ENCODE peak calls at places on chromosomes 7 and 10, in nine cellular contexts. One of them, this sample, is unnamed.

GRCh38 chr10:22992075-22992474 is 64.2 kb downstream of the ARMC3 start:
- DNase-seq in GM12892: no peak
- DNase-seq in gastrocnemius medialis: no peak
- DNase-seq in esophagus squamous epithelium: no peak
- DNase-seq in adrenal gland: no peak
- DNase-seq in heart left ventricle: no peak
- DNase-seq in HepG2: no peak
- DNase-seq in GM12878: no peak
- DNase-seq in erythroblast: no peak
- DNase-seq in this sample: no peak

GRCh38 chr10:67072654-67073053 is 146.8 kb downstream of the LRRTM3 start:
- DNase-seq in GM12892: no peak
- DNase-seq in HepG2: no peak
- DNase-seq in GM12878: no peak
- DNase-seq in erythroblast: no peak
- DNase-seq in esophagus squamous epithelium: no peak
- DNase-seq in heart left ventricle: no peak
- DNase-seq in gastrocnemius medialis: no peak
- DNase-seq in adrenal gland: no peak
- DNase-seq in this sample: no peak

GRCh38 chr10:121598261-121599249 is at the start of gene FGFR2:
- DNase-seq in GM12878: no peak
- DNase-seq in esophagus squamous epithelium: no peak
- DNase-seq in adrenal gland: peak; percentile 88
- DNase-seq in erythroblast: peak; percentile 56
- DNase-seq in heart left ventricle: peak; percentile 76
- DNase-seq in GM12892: peak; percentile 40
- DNase-seq in HepG2: peak; percentile 46
- DNase-seq in gastrocnemius medialis: peak; percentile 24
- DNase-seq in this sample: peak; percentile 69

GRCh38 chr7:100493476-100494264 is 9.9 kb downstream of the NYAP1 start:
- DNase-seq in GM12878: no peak
- DNase-seq in HepG2: peak; percentile 33
- DNase-seq in adrenal gland: no peak
- DNase-seq in erythroblast: peak; percentile 81
- DNase-seq in gastrocnemius medialis: no peak
- DNase-seq in GM12892: peak; percentile 67
- DNase-seq in esophagus squamous epithelium: no peak
- DNase-seq in heart left ventricle: peak; percentile 23
- DNase-seq in this sample: no peak

GRCh38 chr10:22612316-22612715 is 102.1 kb downstream of the PIP4K2A start:
- DNase-seq in esophagus squamous epithelium: no peak
- DNase-seq in HepG2: no peak
- DNase-seq in GM12878: no peak
- DNase-seq in adrenal gland: no peak
- DNase-seq in heart left ventricle: no peak
- DNase-seq in GM12892: no peak
- DNase-seq in gastrocnemius medialis: no peak
- DNase-seq in erythroblast: no peak
- DNase-seq in this sample: no peak

GRCh38 chr7:155373359-155374273 is 75.9 kb downstream of the INSIG1 start:
- DNase-seq in adrenal gland: no peak
- DNase-seq in GM12878: no peak
- DNase-seq in heart left ventricle: no peak
- DNase-seq in esophagus squamous epithelium: no peak
- DNase-seq in gastrocnemius medialis: no peak
- DNase-seq in HepG2: no peak
- DNase-seq in GM12892: no peak
- DNase-seq in erythroblast: no peak
- DNase-seq in this sample: no peak

GRCh38 chr7:141700848-141701371 is 1.1 kb downstream of the DENND11 start:
- DNase-seq in GM12878: no peak
- DNase-seq in erythroblast: no peak
- DNase-seq in HepG2: no peak
- DNase-seq in adrenal gland: no peak
- DNase-seq in esophagus squamous epithelium: no peak
- DNase-seq in heart left ventricle: no peak
- DNase-seq in GM12892: peak; percentile 12
- DNase-seq in gastrocnemius medialis: no peak
- DNase-seq in this sample: no peak

GRCh38 chr10:52313350-52314006 is 603 bp upstream of the DKK1 start:
- DNase-seq in esophagus squamous epithelium: no peak
- DNase-seq in heart left ventricle: no peak
- DNase-seq in gastrocnemius medialis: no peak
- DNase-seq in GM12878: no peak
- DNase-seq in erythroblast: no peak
- DNase-seq in GM12892: no peak
- DNase-seq in HepG2: peak; percentile 52
- DNase-seq in adrenal gland: peak; percentile 1
- DNase-seq in this sample: no peak

GRCh38 chr10:116270691-116271592 is 2.1 kb downstream of the GFRA1 start:
- DNase-seq in erythroblast: no peak
- DNase-seq in esophagus squamous epithelium: no peak
- DNase-seq in GM12878: no peak
- DNase-seq in heart left ventricle: no peak
- DNase-seq in GM12892: peak; percentile 17
- DNase-seq in gastrocnemius medialis: peak; percentile 60
- DNase-seq in HepG2: no peak
- DNase-seq in adrenal gland: no peak
- DNase-seq in this sample: no peak

GRCh38 chr7:96061844-96062243 is 260.1 kb downstream of the SLC25A13 start:
- DNase-seq in erythroblast: no peak
- DNase-seq in gastrocnemius medialis: no peak
- DNase-seq in GM12892: no peak
- DNase-seq in HepG2: no peak
- DNase-seq in GM12878: no peak
- DNase-seq in adrenal gland: peak; percentile 57
- DNase-seq in heart left ventricle: no peak
- DNase-seq in esophagus squamous epithelium: no peak
- DNase-seq in this sample: no peak

GRCh38 chr7:78066599-78066998 is 268.0 kb downstream of the PHTF2 start:
- DNase-seq in erythroblast: no peak
- DNase-seq in esophagus squamous epithelium: no peak
- DNase-seq in heart left ventricle: no peak
- DNase-seq in GM12878: no peak
- DNase-seq in HepG2: no peak
- DNase-seq in adrenal gland: no peak
- DNase-seq in gastrocnemius medialis: no peak
- DNase-seq in GM12892: no peak
- DNase-seq in this sample: no peak

DNA sequence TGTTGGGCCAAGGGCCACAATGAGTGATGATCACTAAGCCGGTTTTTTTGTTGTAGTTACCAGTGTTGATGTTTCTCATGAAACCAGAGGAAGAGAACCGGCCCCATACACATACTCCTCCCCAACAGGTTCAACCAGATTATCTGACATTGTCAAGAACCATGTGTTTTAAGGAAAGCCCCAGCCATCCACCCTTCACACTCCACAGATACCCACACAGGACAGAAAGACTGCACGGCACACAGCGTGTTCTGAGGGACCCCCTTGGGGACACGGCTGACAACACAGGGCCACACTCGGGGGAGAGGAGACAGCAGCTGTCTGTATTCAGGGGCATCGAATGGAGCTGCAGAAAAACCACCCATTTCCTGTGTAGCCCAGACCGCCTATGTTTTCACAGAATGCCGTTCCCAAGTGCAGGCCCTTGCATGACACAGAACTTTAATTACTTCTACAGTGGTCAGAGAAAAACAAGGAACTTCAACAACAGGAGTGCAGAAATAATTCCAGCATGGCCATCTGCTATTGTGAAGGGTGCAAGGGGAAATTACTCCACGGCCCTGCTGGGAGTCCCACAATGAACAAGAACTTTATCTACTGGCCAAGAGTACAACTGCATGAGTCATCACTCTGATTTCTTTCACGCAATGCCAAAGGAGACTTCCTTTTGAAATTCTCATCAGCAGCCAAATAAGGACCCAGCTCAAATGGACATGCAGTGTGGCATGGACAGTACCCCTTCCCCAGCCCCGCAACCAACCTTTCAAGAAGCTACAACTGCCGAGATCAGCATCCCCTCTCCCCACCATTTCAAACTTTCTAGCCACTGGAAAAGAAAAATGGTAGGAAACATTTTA is 2.3 kb downstream of the KLF6 start:
- DNase-seq in HepG2: peak; percentile 82
- DNase-seq in adrenal gland: peak; percentile 78
- DNase-seq in GM12892: no peak
- DNase-seq in esophagus squamous epithelium: peak; percentile 19
- DNase-seq in GM12878: no peak
- DNase-seq in gastrocnemius medialis: peak; percentile 86
- DNase-seq in erythroblast: peak; percentile 89
- DNase-seq in heart left ventricle: peak; percentile 78
- DNase-seq in this sample: no peak
- TF ChIP-seq POLR2A in HepG2: no peak
- TF ChIP-seq POLR2A in adrenal gland: peak; percentile 45
- TF ChIP-seq POLR2A in GM12892: peak; percentile 7
- TF ChIP-seq POLR2A in esophagus squamous epithelium: peak; percentile 40
- TF ChIP-seq POLR2A in GM12878: peak; percentile 70
- TF ChIP-seq POLR2A in gastrocnemius medialis: peak; percentile 80
- TF ChIP-seq POLR2A in erythroblast: peak; percentile 82
- TF ChIP-seq POLR2A in heart left ventricle: no peak
- TF ChIP-seq POLR2A in this sample: peak; percentile 28

DNA sequence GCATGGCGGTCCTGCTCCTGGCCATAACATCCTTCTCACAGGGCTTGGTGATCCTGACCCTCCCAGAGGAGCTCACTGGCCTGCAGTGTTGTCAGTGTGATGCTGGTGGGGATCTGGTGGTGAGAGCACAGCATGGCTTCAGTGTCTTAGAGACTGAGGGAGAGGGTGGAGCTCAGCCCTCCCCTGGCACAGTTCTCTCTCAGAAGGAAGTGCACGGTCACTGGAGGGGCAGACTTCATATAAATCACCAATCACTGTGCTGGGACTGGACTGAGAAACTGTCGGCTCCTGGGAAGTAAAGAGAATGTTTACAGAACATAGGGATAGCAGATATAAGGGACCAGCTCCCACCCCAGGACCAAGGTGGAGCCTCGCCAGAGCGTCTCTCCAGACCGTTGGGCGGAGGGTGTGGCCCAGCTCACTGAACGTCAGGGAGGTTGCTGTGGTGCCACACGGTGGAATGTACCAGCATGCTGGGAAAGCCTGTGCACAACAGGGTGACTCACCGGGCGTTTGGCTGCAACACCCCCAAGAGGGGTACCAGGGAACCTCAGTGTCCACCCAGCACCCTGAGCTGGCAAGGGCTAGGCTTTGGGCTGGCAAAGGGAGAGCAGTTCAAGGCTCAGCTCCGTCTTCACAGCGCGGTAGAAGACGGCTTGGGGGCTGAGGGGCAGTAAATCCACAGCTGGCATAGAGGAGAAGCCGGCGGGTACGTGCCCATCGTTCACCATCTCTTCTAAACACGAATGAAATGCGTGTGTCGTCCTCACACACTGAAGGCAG is 8.8 kb upstream of the GET4 start:
- DNase-seq in esophagus squamous epithelium: no peak
- DNase-seq in HepG2: no peak
- DNase-seq in adrenal gland: peak; percentile 66
- DNase-seq in erythroblast: peak; percentile 16
- DNase-seq in gastrocnemius medialis: peak; percentile 75
- DNase-seq in heart left ventricle: peak; percentile 64
- DNase-seq in GM12892: no peak
- DNase-seq in GM12878: no peak
- DNase-seq in this sample: peak; percentile 100
- TF ChIP-seq POLR2A in esophagus squamous epithelium: no peak
- TF ChIP-seq POLR2A in HepG2: no peak
- TF ChIP-seq POLR2A in adrenal gland: no peak
- TF ChIP-seq POLR2A in erythroblast: no peak
- TF ChIP-seq POLR2A in gastrocnemius medialis: no peak
- TF ChIP-seq POLR2A in heart left ventricle: no peak
- TF ChIP-seq POLR2A in GM12892: no peak
- TF ChIP-seq POLR2A in GM12878: no peak
- TF ChIP-seq POLR2A in this sample: peak; percentile 8

GRCh38 chr7:101575168-101575567 is 53.9 kb downstream of the MYL10 start:
- DNase-seq in heart left ventricle: no peak
- DNase-seq in HepG2: no peak
- DNase-seq in gastrocnemius medialis: no peak
- DNase-seq in esophagus squamous epithelium: no peak
- DNase-seq in erythroblast: no peak
- DNase-seq in GM12892: no peak
- DNase-seq in adrenal gland: no peak
- DNase-seq in GM12878: no peak
- DNase-seq in this sample: no peak
- TF ChIP-seq POLR2A in heart left ventricle: no peak
- TF ChIP-seq POLR2A in HepG2: no peak
- TF ChIP-seq POLR2A in gastrocnemius medialis: no peak
- TF ChIP-seq POLR2A in esophagus squamous epithelium: no peak
- TF ChIP-seq POLR2A in erythroblast: no peak
- TF ChIP-seq POLR2A in GM12892: no peak
- TF ChIP-seq POLR2A in adrenal gland: no peak
- TF ChIP-seq POLR2A in GM12878: no peak
- TF ChIP-seq POLR2A in this sample: no peak

GRCh38 chr10:101091546-101092290 is 29.9 kb downstream of the KAZALD1 start:
- DNase-seq in gastrocnemius medialis: no peak
- DNase-seq in erythroblast: no peak
- DNase-seq in HepG2: no peak
- DNase-seq in heart left ventricle: no peak
- DNase-seq in adrenal gland: peak; percentile 7
- DNase-seq in GM12892: no peak
- DNase-seq in GM12878: no peak
- DNase-seq in esophagus squamous epithelium: no peak
- DNase-seq in this sample: no peak

GRCh38 chr10:101092742-101093386 is 31.1 kb downstream of the KAZALD1 start:
- DNase-seq in HepG2: peak; percentile 53
- DNase-seq in gastrocnemius medialis: no peak
- DNase-seq in GM12892: no peak
- DNase-seq in erythroblast: no peak
- DNase-seq in GM12878: no peak
- DNase-seq in adrenal gland: no peak
- DNase-seq in heart left ventricle: no peak
- DNase-seq in esophagus squamous epithelium: no peak
- DNase-seq in this sample: no peak

GRCh38 chr10:101087965-101088364 is 26.2 kb downstream of the KAZALD1 start:
- DNase-seq in erythroblast: no peak
- DNase-seq in esophagus squamous epithelium: no peak
- DNase-seq in heart left ventricle: no peak
- DNase-seq in HepG2: no peak
- DNase-seq in adrenal gland: no peak
- DNase-seq in gastrocnemius medialis: no peak
- DNase-seq in GM12878: no peak
- DNase-seq in GM12892: no peak
- DNase-seq in this sample: no peak

GRCh38 chr10:101089520-101090299 is 27.9 kb downstream of the KAZALD1 start:
- DNase-seq in erythroblast: no peak
- DNase-seq in GM12878: no peak
- DNase-seq in adrenal gland: no peak
- DNase-seq in HepG2: no peak
- DNase-seq in GM12892: no peak
- DNase-seq in esophagus squamous epithelium: no peak
- DNase-seq in gastrocnemius medialis: no peak
- DNase-seq in heart left ventricle: no peak
- DNase-seq in this sample: no peak

GRCh38 chr10:101090597-101090996 is 28.8 kb downstream of the KAZALD1 start:
- DNase-seq in HepG2: no peak
- DNase-seq in esophagus squamous epithelium: no peak
- DNase-seq in gastrocnemius medialis: no peak
- DNase-seq in heart left ventricle: no peak
- DNase-seq in adrenal gland: no peak
- DNase-seq in erythroblast: no peak
- DNase-seq in GM12892: no peak
- DNase-seq in GM12878: no peak
- DNase-seq in this sample: no peak
- TF ChIP-seq POLR2A in HepG2: no peak
- TF ChIP-seq POLR2A in esophagus squamous epithelium: no peak
- TF ChIP-seq POLR2A in gastrocnemius medialis: no peak
- TF ChIP-seq POLR2A in heart left ventricle: no peak
- TF ChIP-seq POLR2A in adrenal gland: no peak
- TF ChIP-seq POLR2A in erythroblast: no peak
- TF ChIP-seq POLR2A in GM12892: no peak
- TF ChIP-seq POLR2A in GM12878: no peak
- TF ChIP-seq POLR2A in this sample: no peak

GRCh38 chr10:85228726-85229125 is 900.3 kb downstream of the CCSER2 start:
- DNase-seq in GM12878: no peak
- DNase-seq in HepG2: no peak
- DNase-seq in erythroblast: no peak
- DNase-seq in gastrocnemius medialis: no peak
- DNase-seq in esophagus squamous epithelium: no peak
- DNase-seq in GM12892: no peak
- DNase-seq in heart left ventricle: no peak
- DNase-seq in adrenal gland: no peak
- DNase-seq in this sample: no peak
- TF ChIP-seq POLR2A in GM12878: no peak
- TF ChIP-seq POLR2A in HepG2: no peak
- TF ChIP-seq POLR2A in erythroblast: no peak
- TF ChIP-seq POLR2A in gastrocnemius medialis: no peak
- TF ChIP-seq POLR2A in esophagus squamous epithelium: no peak
- TF ChIP-seq POLR2A in GM12892: no peak
- TF ChIP-seq POLR2A in heart left ventricle: no peak
- TF ChIP-seq POLR2A in adrenal gland: no peak
- TF ChIP-seq POLR2A in this sample: no peak

This sample was measured in H54.